ENCODE peak calls at places on chromosome 3, in five cellular contexts. P, K, G, M and I are unnamed samples.
A peak's percentile ranks its signal among the peaks of the same experiment; 100 is the strongest.

GRCh38 chr3:106339551-106339950 is 470.7 kb upstream of the CBLB start:
- DNase-seq in P (no peak), K (no peak), G (peak; percentile 23), M (no peak), I (no peak)

GRCh38 chr3:146334151-146334550 is 83.2 kb upstream of the PLSCR4 start:
- DNase-seq in P (no peak), K (no peak), G (peak; percentile 15), M (peak; percentile 27), I (no peak)

GRCh38 chr3:53227993-53228885 is 27.6 kb downstream of the TKT start:
- DNase-seq in P (no peak), K (no peak), G (no peak), M (no peak), I (no peak)

GRCh38 chr3:15974647-15975046 is 176.9 kb upstream of the ANKRD28 start:
- DNase-seq in P (peak; percentile 80), K (peak; percentile 70), G (no peak), M (no peak), I (no peak)

GRCh38 chr3:132445812-132446211 is 28.5 kb downstream of the DNAJC13 start:
- DNase-seq in P (no peak), K (peak; percentile 76), G (peak; percentile 61), M (peak; percentile 83), I (no peak)

GRCh38 chr3:181470349-181470748 is 241.4 kb upstream of the SOX2 start:
- DNase-seq in P (no peak), K (no peak), G (no peak), M (no peak), I (no peak)

GRCh38 chr3:136193273-136194043 is 2.7 kb downstream of the MSL2 start:
- DNase-seq in P (no peak), K (peak; percentile 50), G (no peak), M (peak; percentile 28), I (no peak)

GRCh38 chr3:16842710-16843270 is 42.0 kb upstream of the PLCL2 start:
- DNase-seq in P (no peak), K (peak; percentile 23), G (no peak), M (no peak), I (no peak)

GRCh38 chr3:108103971-108104797 is 13.4 kb upstream of the CD47 start:
- DNase-seq in P (no peak), K (no peak), G (peak; percentile 52), M (no peak), I (no peak)

GRCh38 chr3:53881691-53882593 is at the start of gene ACTR8:
- DNase-seq in P (peak; percentile 93), K (peak; percentile 92), G (peak; percentile 77), M (peak; percentile 90), I (peak; percentile 82)

GRCh38 chr3:53493997-53494791 is at the start of gene CACNA1D:
- DNase-seq in P (peak; percentile 91), K (peak; percentile 64), G (no peak), M (no peak), I (no peak)

GRCh38 chr3:197144188-197144587 is 114.6 kb upstream of the MELTF start:
- DNase-seq in P (no peak), K (no peak), G (no peak), M (no peak), I (no peak)

GRCh38 chr3:58116161-58116955 is 94.4 kb downstream of the DNASE1L3 start:
- DNase-seq in P (no peak), K (no peak), G (no peak), M (no peak), I (no peak)

GRCh38 chr3:128621234-128621633 is 29.4 kb downstream of the RPN1 start:
- DNase-seq in P (no peak), K (no peak), G (no peak), M (no peak), I (no peak)

GRCh38 chr3:4820296-4821121 is 158.7 kb upstream of the BHLHE40 start:
- DNase-seq in P (no peak), K (no peak), G (no peak), M (no peak), I (no peak)

GRCh38 chr3:4821331-4821730 is 157.9 kb upstream of the BHLHE40 start:
- DNase-seq in P (no peak), K (peak; percentile 55), G (no peak), M (no peak), I (no peak)

GRCh38 chr3:4823385-4823784 is 155.9 kb upstream of the BHLHE40 start:
- DNase-seq in P (no peak), K (no peak), G (no peak), M (no peak), I (no peak)

GRCh38 chr3:4822568-4822967 is 156.7 kb upstream of the BHLHE40 start:
- DNase-seq in P (no peak), K (no peak), G (no peak), M (no peak), I (no peak)

GRCh38 chr3:4821975-4822374 is 157.3 kb upstream of the BHLHE40 start:
- DNase-seq in P (no peak), K (no peak), G (no peak), M (no peak), I (no peak)
- H2BK120ac ChIP-seq in P (no peak overlapping the region), K (no peak overlapping the region), G (no peak overlapping the region), M (no peak overlapping the region), I (no peak overlapping the region)

GRCh38 chr3:72816843-72817485 is 31.3 kb downstream of the SHQ1 start:
- DNase-seq in P (no peak), K (no peak), G (no peak), M (no peak), I (no peak)

GRCh38 chr3:72820405-72820804 is 27.8 kb downstream of the SHQ1 start:
- DNase-seq in P (no peak), K (no peak), G (peak; percentile 58), M (peak; percentile 19), I (no peak)

GRCh38 chr3:72818915-72819314 is 29.3 kb downstream of the SHQ1 start:
- DNase-seq in P (no peak), K (no peak), G (peak; percentile 93), M (peak; percentile 80), I (no peak)

GRCh38 chr3:72821170-72821781 is 27.0 kb downstream of the SHQ1 start:
- DNase-seq in P (no peak), K (no peak), G (peak; percentile 53), M (peak; percentile 70), I (no peak)

DNA sequence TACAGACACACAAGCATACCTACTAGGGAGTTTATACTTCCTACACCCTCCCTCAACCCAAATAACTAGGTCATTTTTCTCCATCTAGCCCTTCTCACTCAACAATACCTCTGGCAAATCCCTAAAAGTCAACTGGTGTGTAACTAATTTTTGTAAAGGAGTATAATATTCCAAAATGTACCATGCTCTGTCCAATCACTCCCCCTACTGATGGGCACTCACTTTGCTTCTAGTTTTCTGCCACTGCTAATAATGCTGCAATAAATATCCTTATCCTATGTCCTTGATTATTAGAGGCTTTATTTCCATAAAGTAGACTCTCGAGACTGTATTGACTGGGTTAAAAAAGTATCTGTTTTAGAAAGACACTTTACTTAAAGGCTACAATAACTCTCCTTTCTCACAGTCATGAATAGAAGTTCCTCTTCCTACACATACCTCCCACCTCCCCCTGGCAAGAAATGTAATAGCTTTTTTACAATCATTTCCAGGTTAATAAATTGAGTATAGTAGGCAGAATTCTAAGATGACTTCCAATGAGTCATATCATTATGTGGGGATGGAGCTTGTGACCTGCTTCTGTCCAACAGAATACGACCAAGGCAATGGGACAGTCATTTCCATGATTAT is 30.0 kb downstream of the SHQ1 start:
- DNase-seq in P (no peak), K (peak; percentile 13), G (peak; percentile 36), M (peak; percentile 43), I (no peak)
- H2BK120ac ChIP-seq in P (no peak overlapping the region), K (no peak overlapping the region), G (no peak overlapping the region), M (no peak overlapping the region), I (no peak overlapping the region)

GRCh38 chr3:130971208-130971607 is 55.4 kb downstream of the ASTE1 start:
- DNase-seq in P (no peak), K (no peak), G (peak; percentile 58), M (peak; percentile 22), I (no peak)
- H2BK120ac ChIP-seq in P (no peak overlapping the region), K (no peak overlapping the region), G (no peak overlapping the region), M (no peak overlapping the region), I (no peak overlapping the region)

DNA sequence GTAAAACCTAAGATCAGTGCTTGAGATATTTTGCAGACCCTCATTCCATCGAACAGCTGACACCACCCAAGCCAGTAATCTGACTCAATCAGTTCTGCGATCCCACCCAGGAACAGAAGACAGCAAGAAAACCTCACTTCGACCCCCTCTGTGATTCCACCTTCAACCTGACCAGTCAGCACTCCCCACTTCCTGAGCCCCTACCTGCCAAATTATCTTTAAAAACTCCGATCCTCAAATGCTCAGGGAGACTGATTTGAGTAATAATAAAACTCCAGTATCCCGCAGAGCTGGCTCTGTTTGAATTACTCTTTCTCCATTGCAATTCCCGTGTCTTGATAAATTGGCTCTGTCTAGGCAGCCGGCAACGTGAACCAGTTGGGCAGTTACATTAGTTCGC is 25.7 kb upstream of the CLDN16 start:
- DNase-seq in P (peak; percentile 51), K (peak; percentile 30), G (no peak), M (no peak), I (no peak)
- H2BK120ac ChIP-seq in P (no peak overlapping the region), K (no peak overlapping the region), G (no peak overlapping the region), M (no peak overlapping the region), I (no peak overlapping the region)

DNA sequence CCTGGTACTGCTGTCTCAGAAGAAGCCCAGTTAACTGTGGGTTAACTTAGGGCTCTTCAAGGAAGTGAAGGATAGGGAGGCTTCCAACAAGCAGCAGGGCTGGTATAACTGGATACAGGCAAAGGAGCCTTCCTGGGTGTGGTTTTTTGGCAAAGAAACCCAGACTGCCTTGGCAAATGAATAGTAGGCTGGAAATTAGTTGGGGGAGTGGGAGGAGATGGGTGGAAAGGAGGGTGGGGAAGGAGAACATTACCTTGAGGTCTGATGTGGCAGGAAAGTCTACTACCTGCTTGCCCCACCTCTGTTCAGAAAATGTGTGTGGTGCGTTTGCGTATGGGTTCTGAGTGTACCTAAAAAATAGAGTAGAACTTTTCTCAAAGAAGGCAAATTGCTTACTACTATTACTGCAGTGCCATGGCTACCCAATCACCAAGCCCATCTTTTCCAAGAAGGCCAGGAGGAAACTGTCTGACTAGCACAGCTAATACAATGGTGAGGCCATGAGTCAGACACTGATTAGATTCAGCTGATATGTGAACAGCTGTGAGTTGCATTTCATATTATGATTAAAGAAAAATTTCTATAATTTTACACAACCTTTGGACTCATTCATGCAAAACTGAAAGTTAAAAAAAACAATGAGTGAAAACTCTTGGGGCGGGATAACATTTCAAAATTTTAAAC is 55.2 kb downstream of the SPTSSB start:
- DNase-seq in P (no peak), K (no peak), G (no peak), M (no peak), I (no peak)
- H2BK120ac ChIP-seq in P (no peak overlapping the region), K (no peak overlapping the region), G (no peak overlapping the region), M (no peak overlapping the region), I (no peak overlapping the region)

GRCh38 chr3:187738089-187738399 is 7.2 kb downstream of the BCL6 start:
- DNase-seq in P (no peak), K (no peak), G (no peak), M (no peak), I (no peak)
- H2BK120ac ChIP-seq in P (no peak overlapping the region), K (no peak overlapping the region), G (peak overlapping the region; percentile 83), M (peak overlapping the region; percentile 29), I (no peak overlapping the region)

GRCh38 chr3:143001369-143002082 is at the start of gene U2SURP:
- DNase-seq in P (peak; percentile 98), K (peak; percentile 99), G (peak; percentile 98), M (peak; percentile 99), I (peak; percentile 93)
- H2BK120ac ChIP-seq in P (no peak within 1 kb of the TSS), K (no peak within 1 kb of the TSS), G (peak within 1 kb of the TSS; percentile 68), M (peak within 1 kb of the TSS; percentile 21), I (no peak within 1 kb of the TSS)

GRCh38 chr3:149369991-149370866 is 7.2 kb downstream of the TM4SF1 start:
- DNase-seq in P (no peak), K (no peak), G (peak; percentile 49), M (peak; percentile 65), I (no peak)
- H2BK120ac ChIP-seq in P (no peak overlapping the region), K (no peak overlapping the region), G (peak overlapping the region; percentile 67), M (no peak overlapping the region), I (no peak overlapping the region)

GRCh38 chr3:32148356-32148755 is 41.9 kb downstream of the GPD1L start:
- DNase-seq in P (no peak), K (no peak), G (no peak), M (no peak), I (no peak)
- H2BK120ac ChIP-seq in P (no peak overlapping the region), K (no peak overlapping the region), G (no peak overlapping the region), M (no peak overlapping the region), I (no peak overlapping the region)